ENCODE peak calls at places on chromosomes 12 and 14, in eight cellular contexts. G is H9, B is tibial nerve, O is choroid plexus epithelial cell, K is breast epithelium, X is GM23338, Q is tibial artery, U is omental fat pad. H is an unnamed sample.

GRCh38 chr12:11697670-11698387 is 48.4 kb downstream of the ETV6 start:
- DNase-seq in Q (peak), O (peak), K (no peak), G (no peak), U (no peak), B (no peak), X (no peak), H (no peak)

GRCh38 chr12:95600567-95600966 is 49.3 kb upstream of the USP44 start:
- DNase-seq in G (no peak), U (no peak), K (no peak), Q (no peak), B (no peak), O (no peak), X (no peak), H (no peak)

GRCh38 chr14:58912799-58913432 is 275.2 kb downstream of the DACT1 start:
- DNase-seq in U (no peak), G (no peak), O (no peak), B (no peak), X (no peak), Q (no peak), K (no peak), H (no peak)

GRCh38 chr12:88597361-88597760 is 17.1 kb upstream of the KITLG start:
- DNase-seq in G (no peak), U (no peak), B (no peak), K (no peak), Q (no peak), O (no peak), X (no peak), H (no peak)

GRCh38 chr14:71488703-71489141 is 443.5 kb upstream of the RGS6 start:
- DNase-seq in U (no peak), B (no peak), Q (no peak), O (peak), G (no peak), X (no peak), K (no peak), H (no peak)

GRCh38 chr14:51368721-51369163 is 128.7 kb downstream of the TMX1 start:
- DNase-seq in K (no peak), Q (no peak), O (peak), U (no peak), X (peak), B (peak), G (no peak), H (no peak)

GRCh38 chr14:49692191-49692757 is 646 bp upstream of the KLHDC1 start:
- DNase-seq in K (no peak), G (no peak), O (peak), X (no peak), U (no peak), Q (no peak), B (no peak), H (no peak)

GRCh38 chr12:69149262-69149661 is 90.1 kb upstream of the CPSF6 start:
- DNase-seq in Q (no peak), B (no peak), O (peak), U (no peak), K (no peak), G (no peak), X (no peak), H (no peak)

GRCh38 chr14:37090026-37090425 is 82.4 kb downstream of the SLC25A21 start:
- DNase-seq in B (no peak), G (no peak), K (no peak), O (no peak), X (peak), Q (no peak), U (no peak), H (no peak)

GRCh38 chr14:78327426-78328210 is 157.4 kb downstream of the NRXN3 start:
- DNase-seq in K (no peak), Q (no peak), U (no peak), X (peak), O (no peak), B (no peak), G (no peak), H (no peak)

GRCh38 chr12:5648692-5649338 is 216.9 kb downstream of the NTF3 start:
- DNase-seq in Q (no peak), G (peak), X (peak), B (peak), O (peak), U (no peak), K (no peak), H (no peak)

GRCh38 chr12:125194999-125195398 is 129.8 kb downstream of the AACS start:
- DNase-seq in X (no peak), B (no peak), Q (no peak), U (no peak), K (no peak), G (no peak), O (no peak), H (no peak)

GRCh38 chr12:128807161-128807724 is 16.5 kb downstream of the SLC15A4 start:
- DNase-seq in K (peak), X (no peak), O (no peak), Q (peak), U (no peak), B (no peak), G (no peak), H (no peak)

GRCh38 chr14:31936100-31936499 is 141.0 kb upstream of the ARHGAP5 start:
- DNase-seq in X (no peak), Q (no peak), K (no peak), B (no peak), G (no peak), U (no peak), O (peak), H (no peak)

GRCh38 chr14:69532561-69533335 is 41.9 kb downstream of the CCDC177 start:
- DNase-seq in G (no peak), K (no peak), B (no peak), U (no peak), O (no peak), X (no peak), Q (no peak), H (no peak)

GRCh38 chr12:89707992-89708792 is 446 bp downstream of the ATP2B1 start:
- DNase-seq in B (no peak), K (peak), X (peak), Q (no peak), G (peak), O (peak), U (no peak), H (peak)

GRCh38 chr12:14059538-14059937 is 78.1 kb upstream of the GRIN2B start:
- DNase-seq in U (no peak), X (no peak), O (no peak), G (no peak), K (no peak), B (no peak), Q (no peak), H (no peak)

GRCh38 chr14:82855912-82856381 is 1322.3 kb upstream of the SEL1L start:
- DNase-seq in X (peak), O (peak), B (no peak), G (no peak), Q (no peak), U (no peak), K (no peak), H (peak)

GRCh38 chr12:104480826-104481457 is 24.2 kb downstream of the CHST11 start:
- DNase-seq in G (no peak), O (peak), U (no peak), B (peak), K (no peak), Q (peak), X (no peak), H (no peak)

GRCh38 chr14:95047754-95048153 is 109.6 kb downstream of the DICER1 start:
- DNase-seq in O (no peak), X (no peak), Q (no peak), G (no peak), K (no peak), B (no peak), U (no peak), H (no peak)

GRCh38 chr14:70084226-70084625 is 104.5 kb downstream of the SLC8A3 start:
- DNase-seq in U (no peak), G (no peak), K (no peak), O (no peak), B (no peak), X (no peak), Q (no peak), H (no peak)

GRCh38 chr12:44206045-44206444 is 370.2 kb downstream of the TMEM117 start:
- DNase-seq in K (no peak), Q (no peak), B (no peak), G (no peak), U (no peak), O (no peak), X (peak), H (no peak)

GRCh38 chr12:47758834-47759690 is at the start of gene RAPGEF3:
- DNase-seq in U (no peak), B (peak), G (peak), Q (peak), K (peak), O (peak), X (peak), H (peak)

GRCh38 chr12:58105225-58106119 is 164.1 kb downstream of the ATP23 start:
- DNase-seq in G (no peak), K (no peak), B (no peak), X (peak), O (peak), Q (no peak), U (no peak), H (no peak)

GRCh38 chr12:46518184-46518583 is 145.6 kb upstream of the SLC38A2 start:
- DNase-seq in G (no peak), O (peak), Q (no peak), K (no peak), U (no peak), X (no peak), B (peak), H (no peak)

GRCh38 chr14:46490150-46490769 is 161.3 kb downstream of the RPL10L start:
- DNase-seq in Q (no peak), O (peak), K (no peak), G (peak), U (no peak), B (no peak), X (peak), H (no peak)

GRCh38 chr14:69928111-69928523 is 48.9 kb downstream of the SMOC1 start:
- DNase-seq in G (no peak), O (peak), K (no peak), X (no peak), Q (no peak), B (no peak), U (no peak), H (no peak)

GRCh38 chr12:96431067-96431466 is 30.8 kb upstream of the CDK17 start:
- DNase-seq in B (no peak), K (no peak), U (no peak), G (no peak), X (no peak), O (no peak), Q (no peak), H (no peak)

GRCh38 chr12:116718578-116719454 is 19.1 kb downstream of the SPRING1 start:
- DNase-seq in X (no peak), G (no peak), U (no peak), B (no peak), O (peak), Q (no peak), K (no peak), H (no peak)

GRCh38 chr12:43428088-43428600 is 123.9 kb downstream of the ADAMTS20 start:
- DNase-seq in O (no peak), G (no peak), Q (no peak), B (no peak), K (no peak), U (no peak), X (no peak), H (no peak)

GRCh38 chr14:72756967-72757366 is 136.9 kb downstream of the DPF3 start:
- DNase-seq in K (no peak), B (no peak), O (no peak), G (no peak), Q (no peak), U (no peak), X (no peak), H (no peak)

GRCh38 chr12:48773686-48774085 is 15.2 kb downstream of the ADCY6 start:
- DNase-seq in Q (no peak), B (no peak), G (no peak), O (no peak), K (no peak), X (no peak), U (no peak), H (no peak)

GRCh38 chr12:26961803-26962202 is 23.5 kb downstream of the FGFR1OP2 start:
- DNase-seq in O (no peak), K (no peak), B (no peak), X (no peak), G (no peak), U (no peak), Q (no peak), H (no peak)

GRCh38 chr14:78254911-78255431 is 84.8 kb downstream of the NRXN3 start:
- DNase-seq in X (no peak), G (no peak), K (no peak), Q (no peak), O (no peak), B (no peak), U (no peak), H (no peak)

GRCh38 chr14:101033006-101033405 is 129.5 kb upstream of the RTL1 start:
- DNase-seq in K (peak), G (no peak), Q (no peak), B (no peak), U (no peak), O (no peak), X (no peak), H (peak)

GRCh38 chr14:33564774-33565630 is 385.9 kb downstream of the EGLN3 start:
- DNase-seq in Q (no peak), U (no peak), B (no peak), G (peak), K (no peak), X (peak), O (peak), H (no peak)

GRCh38 chr12:64171715-64172114 is 50.4 kb downstream of the KICS2 start:
- DNase-seq in O (no peak), B (no peak), U (no peak), Q (no peak), X (no peak), K (no peak), G (no peak), H (no peak)

GRCh38 chr12:49925433-49926194 is 21.9 kb upstream of the FAIM2 start:
- DNase-seq in X (no peak), G (peak), Q (no peak), U (no peak), B (no peak), O (no peak), K (no peak), H (no peak)

GRCh38 chr14:36724162-36724561 is 62.5 kb downstream of the PAX9 start:
- DNase-seq in Q (no peak), G (peak), X (peak), O (no peak), U (no peak), B (no peak), K (no peak), H (no peak)

GRCh38 chr12:1972856-1973317 is 31.4 kb downstream of the DCP1B start:
- DNase-seq in U (no peak), G (no peak), Q (peak), O (peak), X (no peak), B (peak), K (no peak), H (no peak)

GRCh38 chr14:55864890-55865655 is 253.1 kb upstream of the PELI2 start:
- DNase-seq in G (peak), U (no peak), K (no peak), B (no peak), X (peak), Q (no peak), O (no peak), H (no peak)
- TF ChIP-seq CTCF in G (peak), U (no peak), K (no peak), B (no peak), X (peak), Q (no peak), O (peak), H (no peak)

DNA sequence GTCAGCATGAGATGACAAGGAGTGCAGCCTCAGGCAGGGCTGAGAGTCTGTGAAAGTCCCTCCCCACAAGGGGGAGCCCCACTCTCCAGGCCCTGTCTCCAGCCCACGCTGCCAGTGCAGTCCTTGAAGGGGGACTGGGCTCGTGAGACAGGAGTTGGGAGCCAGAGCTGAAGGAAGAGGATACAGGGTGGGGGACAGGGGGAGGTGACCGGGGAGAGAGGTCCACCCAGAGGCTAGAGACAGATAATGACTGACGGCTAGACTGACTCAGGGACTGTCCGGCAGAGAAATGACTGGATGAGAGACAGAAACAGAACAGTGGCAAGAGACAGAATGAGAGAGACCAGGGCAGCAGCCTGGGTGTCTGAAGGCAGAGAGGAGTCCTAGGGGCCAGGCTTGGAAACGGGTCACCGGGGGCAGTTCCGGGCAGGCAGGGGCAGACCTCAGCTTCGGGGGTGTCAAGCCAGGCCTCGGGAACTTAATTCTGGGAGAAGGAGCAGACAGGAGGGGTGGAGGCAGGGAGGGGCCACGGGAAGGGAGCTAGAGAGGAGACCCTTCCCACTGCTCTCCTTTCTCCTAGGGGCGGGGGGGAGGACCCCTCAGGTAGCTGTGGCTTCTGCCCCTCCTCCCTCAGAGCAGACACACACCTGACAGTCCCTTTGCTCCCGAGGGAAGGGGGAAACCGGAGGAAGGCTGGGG is 914 bp downstream of the CDH24 start:
- DNase-seq in B (peak), X (peak), G (peak), U (no peak), K (no peak), O (peak), Q (peak), H (no peak)
- TF ChIP-seq CTCF in B (peak), X (peak), G (peak), U (peak), K (peak), O (peak), Q (peak), H (peak)

DNA sequence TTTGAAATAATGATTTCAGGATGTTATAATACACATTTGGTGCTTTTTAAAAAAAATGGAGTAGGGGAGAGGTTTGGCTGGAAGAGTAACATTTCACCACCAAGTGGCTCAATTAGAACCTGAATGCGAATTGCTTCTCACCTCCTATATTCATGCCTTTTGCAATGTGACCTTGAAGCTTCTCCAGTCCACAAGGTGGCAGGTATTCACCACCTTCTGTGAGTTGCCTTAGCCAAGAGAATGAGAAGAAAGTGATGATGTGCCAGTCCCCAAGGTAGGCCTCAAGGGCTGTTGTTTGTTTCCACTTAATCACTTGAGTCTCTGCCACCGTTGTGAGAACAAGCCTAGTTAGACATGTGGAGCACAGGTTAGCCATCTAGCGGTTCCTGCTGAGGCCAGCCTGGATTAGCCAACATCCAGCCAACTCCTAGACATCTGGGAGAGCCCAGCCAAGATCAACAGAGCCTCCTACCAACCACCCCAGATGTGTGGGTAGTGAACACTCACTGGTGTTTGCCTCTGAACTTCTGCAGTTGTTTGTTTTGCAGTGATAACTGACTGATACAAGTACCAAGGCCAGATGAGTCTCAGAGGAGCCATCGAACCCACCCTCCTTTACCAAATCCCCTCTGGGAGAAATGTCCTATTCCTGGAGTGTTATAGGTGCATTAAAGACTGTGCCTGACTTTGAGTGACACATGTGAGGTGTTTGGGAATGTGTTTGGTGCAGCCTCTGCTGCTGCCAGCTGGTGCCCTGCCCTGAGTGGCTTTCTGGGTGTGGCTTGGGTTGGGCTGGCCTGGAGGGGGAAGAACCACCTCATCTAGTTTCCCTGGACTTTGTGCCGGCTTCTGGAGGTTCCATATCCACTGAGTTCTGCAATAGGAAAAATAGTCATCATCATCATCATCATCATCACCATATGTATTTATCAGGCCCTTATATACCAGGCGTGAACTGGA is 132.5 kb upstream of the RFLNA start:
- DNase-seq in B (no peak), Q (no peak), X (no peak), G (no peak), O (peak), K (no peak), U (no peak), H (no peak)
- TF ChIP-seq CTCF in B (no peak), Q (no peak), X (peak), G (peak), O (peak), K (no peak), U (no peak), H (no peak)

GRCh38 chr14:104751539-104752337 is 1.2 kb upstream of the SIVA1 start:
- DNase-seq in X (no peak), K (no peak), B (no peak), G (no peak), U (no peak), O (no peak), Q (no peak), H (no peak)
- TF ChIP-seq CTCF in X (no peak), K (no peak), B (no peak), G (no peak), U (no peak), O (no peak), Q (no peak), H (no peak)

DNA sequence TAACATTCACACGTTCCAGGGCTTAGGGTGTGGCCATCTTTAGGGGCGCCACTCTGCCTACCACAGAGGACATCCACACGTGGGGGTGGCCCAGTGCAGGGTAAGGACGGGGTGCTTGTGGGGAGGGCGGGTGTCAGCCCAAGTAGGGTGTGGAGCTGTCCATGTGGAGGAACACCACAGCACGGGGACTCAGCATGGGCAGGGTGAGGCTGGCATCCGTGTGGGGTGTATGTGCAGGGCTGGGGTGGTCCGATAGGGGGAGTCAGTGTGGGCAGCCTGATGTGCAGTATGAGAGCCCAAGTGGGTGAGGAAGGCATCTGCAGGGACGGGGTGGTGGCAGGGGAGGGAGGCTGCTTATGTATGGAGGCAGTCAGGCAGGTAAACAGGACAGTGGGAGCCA is 17.7 kb downstream of the PSMC1 start:
- DNase-seq in U (no peak), G (peak), X (no peak), Q (no peak), O (no peak), B (no peak), K (no peak), H (no peak)
- TF ChIP-seq CTCF in U (no peak), G (peak), X (no peak), Q (no peak), O (peak), B (no peak), K (no peak), H (no peak)

DNA sequence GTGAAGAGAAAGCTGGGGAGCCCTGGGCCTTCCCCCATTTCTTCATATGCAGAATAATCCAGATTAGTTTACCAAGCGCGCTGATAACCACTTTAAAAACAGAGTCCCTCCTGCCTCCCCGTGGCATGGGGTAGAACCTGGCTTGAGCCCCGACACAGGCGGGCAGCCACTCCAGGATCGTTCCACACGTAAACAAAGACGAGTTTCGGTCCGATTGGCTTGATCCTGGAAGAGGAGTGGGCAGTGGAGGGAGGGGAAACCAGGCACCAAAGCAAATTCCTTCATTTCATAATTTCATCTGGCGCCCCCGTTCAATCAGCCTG is 909 bp upstream of the GPRC5A start:
- DNase-seq in U (no peak), X (peak), Q (no peak), B (no peak), G (no peak), O (no peak), K (no peak), H (no peak)
- TF ChIP-seq CTCF in U (no peak), X (no peak), Q (no peak), B (no peak), G (no peak), O (no peak), K (no peak), H (no peak)